ENCODE peak calls at places on chromosomes 6 and 20, in five cellular contexts. One of them, this sample, is unnamed.

GRCh38 chr6:154538664-154539235 is 28.3 kb upstream of the CNKSR3 start:
- DNase-seq in H9: no peak
- DNase-seq in mesendoderm: no peak
- DNase-seq in neuronal stem cell: no peak
- DNase-seq in trophoblast cell: no peak
- DNase-seq in this sample: no peak

GRCh38 chr6:89433637-89434499 is 916 bp downstream of the ANKRD6 start:
- DNase-seq in H9: no peak
- DNase-seq in mesendoderm: peak; percentile 86
- DNase-seq in neuronal stem cell: no peak
- DNase-seq in trophoblast cell: peak; percentile 63
- DNase-seq in this sample: no peak

GRCh38 chr6:43070028-43070632 is 6.0 kb upstream of the PTK7 start:
- DNase-seq in H9: no peak
- DNase-seq in mesendoderm: peak; percentile 86
- DNase-seq in neuronal stem cell: no peak
- DNase-seq in trophoblast cell: peak; percentile 54
- DNase-seq in this sample: peak; percentile 76

GRCh38 chr20:35954907-35955251 is 577 bp upstream of the SCAND1 start:
- DNase-seq in H9: no peak
- DNase-seq in mesendoderm: no peak
- DNase-seq in neuronal stem cell: no peak
- DNase-seq in trophoblast cell: peak; percentile 53
- DNase-seq in this sample: peak; percentile 43

GRCh38 chr20:23049933-23050838 is 714 bp upstream of the THBD start:
- DNase-seq in H9: peak; percentile 58
- DNase-seq in mesendoderm: peak; percentile 65
- DNase-seq in neuronal stem cell: peak; percentile 29
- DNase-seq in trophoblast cell: peak; percentile 39
- DNase-seq in this sample: no peak

GRCh38 chr20:47627540-47627939 is 125.9 kb downstream of the NCOA3 start:
- DNase-seq in H9: no peak
- DNase-seq in mesendoderm: no peak
- DNase-seq in neuronal stem cell: no peak
- DNase-seq in trophoblast cell: peak; percentile 64
- DNase-seq in this sample: no peak

GRCh38 chr6:170084166-170084730 is 206.6 kb downstream of the DLL1 start:
- DNase-seq in H9: no peak
- DNase-seq in mesendoderm: no peak
- DNase-seq in neuronal stem cell: no peak
- DNase-seq in trophoblast cell: no peak
- DNase-seq in this sample: no peak

GRCh38 chr6:41917528-41917927 is 3.4 kb downstream of the MED20 start:
- DNase-seq in H9: no peak
- DNase-seq in mesendoderm: peak; percentile 85
- DNase-seq in neuronal stem cell: no peak
- DNase-seq in trophoblast cell: peak; percentile 77
- DNase-seq in this sample: peak; percentile 96

GRCh38 chr6:64085126-64085525 is 449.5 kb downstream of the PHF3 start:
- DNase-seq in H9: no peak
- DNase-seq in mesendoderm: no peak
- DNase-seq in neuronal stem cell: no peak
- DNase-seq in trophoblast cell: no peak
- DNase-seq in this sample: no peak

GRCh38 chr6:98980814-98981213 is 33.1 kb upstream of the FBXL4 start:
- DNase-seq in H9: peak; percentile 63
- DNase-seq in mesendoderm: peak; percentile 92
- DNase-seq in neuronal stem cell: no peak
- DNase-seq in trophoblast cell: no peak
- DNase-seq in this sample: no peak

GRCh38 chr20:23569570-23569969 is 1.3 kb upstream of the CST9L start:
- DNase-seq in H9: no peak
- DNase-seq in mesendoderm: no peak
- DNase-seq in neuronal stem cell: no peak
- DNase-seq in trophoblast cell: no peak
- DNase-seq in this sample: no peak

GRCh38 chr6:167663784-167664432 is 162.8 kb upstream of the AFDN start:
- DNase-seq in H9: no peak
- DNase-seq in mesendoderm: no peak
- DNase-seq in neuronal stem cell: no peak
- DNase-seq in trophoblast cell: no peak
- DNase-seq in this sample: no peak

GRCh38 chr6:111417181-111417585 is 65.8 kb downstream of the REV3L start:
- DNase-seq in H9: no peak
- DNase-seq in mesendoderm: no peak
- DNase-seq in neuronal stem cell: no peak
- DNase-seq in trophoblast cell: no peak
- DNase-seq in this sample: peak; percentile 17

GRCh38 chr6:89385156-89385667 is 26.9 kb downstream of the RRAGD start:
- DNase-seq in H9: no peak
- DNase-seq in mesendoderm: peak; percentile 47
- DNase-seq in neuronal stem cell: no peak
- DNase-seq in trophoblast cell: no peak
- DNase-seq in this sample: no peak

GRCh38 chr20:33650753-33651561 is 11.2 kb upstream of the C20orf144 start:
- DNase-seq in H9: no peak
- DNase-seq in mesendoderm: no peak
- DNase-seq in neuronal stem cell: no peak
- DNase-seq in trophoblast cell: peak; percentile 82
- DNase-seq in this sample: no peak

GRCh38 chr6:37785688-37786270 is 33.7 kb upstream of the ZFAND3 start:
- DNase-seq in H9: no peak
- DNase-seq in mesendoderm: no peak
- DNase-seq in neuronal stem cell: no peak
- DNase-seq in trophoblast cell: no peak
- DNase-seq in this sample: no peak

GRCh38 chr20:38932457-38933120 is 6.4 kb downstream of the FAM83D start:
- DNase-seq in H9: no peak
- DNase-seq in mesendoderm: peak; percentile 24
- DNase-seq in neuronal stem cell: no peak
- DNase-seq in trophoblast cell: peak; percentile 83
- DNase-seq in this sample: peak; percentile 70

GRCh38 chr20:63177134-63177784 is 38.7 kb downstream of the YTHDF1 start:
- DNase-seq in H9: no peak
- DNase-seq in mesendoderm: peak; percentile 28
- DNase-seq in neuronal stem cell: peak; percentile 50
- DNase-seq in trophoblast cell: no peak
- DNase-seq in this sample: no peak

GRCh38 chr20:41776450-41776849 is 158.3 kb upstream of the CHD6 start:
- DNase-seq in H9: no peak
- DNase-seq in mesendoderm: no peak
- DNase-seq in neuronal stem cell: no peak
- DNase-seq in trophoblast cell: no peak
- DNase-seq in this sample: no peak

GRCh38 chr20:38152175-38153010 is 12.7 kb downstream of the TGM2 start:
- DNase-seq in H9: no peak
- DNase-seq in mesendoderm: no peak
- DNase-seq in neuronal stem cell: no peak
- DNase-seq in trophoblast cell: peak; percentile 22
- DNase-seq in this sample: peak; percentile 73

GRCh38 chr20:41030536-41031242 is 2.1 kb downstream of the TOP1 start:
- DNase-seq in H9: no peak
- DNase-seq in mesendoderm: no peak
- DNase-seq in neuronal stem cell: no peak
- DNase-seq in trophoblast cell: no peak
- DNase-seq in this sample: peak; percentile 80

GRCh38 chr6:51866867-51867266 is 220.5 kb downstream of the PKHD1 start:
- DNase-seq in H9: no peak
- DNase-seq in mesendoderm: no peak
- DNase-seq in neuronal stem cell: no peak
- DNase-seq in trophoblast cell: no peak
- DNase-seq in this sample: no peak

GRCh38 chr20:25867776-25868649 is 171.4 kb upstream of the ZNF337 start:
- DNase-seq in H9: peak; percentile 78
- DNase-seq in mesendoderm: peak; percentile 70
- DNase-seq in neuronal stem cell: no peak
- DNase-seq in trophoblast cell: peak; percentile 39
- DNase-seq in this sample: peak; percentile 16

GRCh38 chr20:32201296-32201976 is 6.1 kb downstream of the PLAGL2 start:
- DNase-seq in H9: no peak
- DNase-seq in mesendoderm: no peak
- DNase-seq in neuronal stem cell: no peak
- DNase-seq in trophoblast cell: no peak
- DNase-seq in this sample: peak; percentile 43

GRCh38 chr20:34877002-34877264 is 521 bp downstream of the ACSS2 start:
- DNase-seq in H9: no peak
- DNase-seq in mesendoderm: no peak
- DNase-seq in neuronal stem cell: no peak
- DNase-seq in trophoblast cell: peak; percentile 11
- DNase-seq in this sample: no peak

GRCh38 chr6:156686429-156686939 is 90.7 kb upstream of the ARID1B start:
- DNase-seq in H9: peak; percentile 49
- DNase-seq in mesendoderm: peak; percentile 89
- DNase-seq in neuronal stem cell: no peak
- DNase-seq in trophoblast cell: peak; percentile 55
- DNase-seq in this sample: peak; percentile 59

GRCh38 chr6:30720738-30721197 is 616 bp downstream of the TUBB start:
- DNase-seq in H9: peak; percentile 59
- DNase-seq in mesendoderm: peak; percentile 81
- DNase-seq in neuronal stem cell: no peak
- DNase-seq in trophoblast cell: peak; percentile 54
- DNase-seq in this sample: peak; percentile 32

GRCh38 chr20:46357030-46357514 is 48.8 kb upstream of the CDH22 start:
- DNase-seq in H9: no peak
- DNase-seq in mesendoderm: no peak
- DNase-seq in neuronal stem cell: no peak
- DNase-seq in trophoblast cell: no peak
- DNase-seq in this sample: no peak

GRCh38 chr6:52877168-52877567 is 32.3 kb downstream of the GSTA3 start:
- DNase-seq in H9: no peak
- DNase-seq in mesendoderm: no peak
- DNase-seq in neuronal stem cell: no peak
- DNase-seq in trophoblast cell: peak; percentile 67
- DNase-seq in this sample: peak; percentile 96

GRCh38 chr6:133396630-133397335 is 155.6 kb downstream of the EYA4 start:
- DNase-seq in H9: no peak
- DNase-seq in mesendoderm: no peak
- DNase-seq in neuronal stem cell: no peak
- DNase-seq in trophoblast cell: no peak
- DNase-seq in this sample: peak; percentile 40

GRCh38 chr20:25058797-25059486 is 1.0 kb upstream of the ACSS1 start:
- DNase-seq in H9: no peak
- DNase-seq in mesendoderm: no peak
- DNase-seq in neuronal stem cell: no peak
- DNase-seq in trophoblast cell: no peak
- DNase-seq in this sample: peak; percentile 3

GRCh38 chr20:58496429-58496769 is 18.8 kb downstream of the APCDD1L start:
- DNase-seq in H9: peak; percentile 16
- DNase-seq in mesendoderm: no peak
- DNase-seq in neuronal stem cell: no peak
- DNase-seq in trophoblast cell: no peak
- DNase-seq in this sample: no peak

GRCh38 chr6:155117266-155117665 is 122.2 kb downstream of the TIAM2 start:
- DNase-seq in H9: no peak
- DNase-seq in mesendoderm: no peak
- DNase-seq in neuronal stem cell: no peak
- DNase-seq in trophoblast cell: peak; percentile 90
- DNase-seq in this sample: peak; percentile 86

GRCh38 chr6:125858427-125859320 is 67.9 kb downstream of the NCOA7 start:
- DNase-seq in H9: peak; percentile 87
- DNase-seq in mesendoderm: peak; percentile 95
- DNase-seq in neuronal stem cell: peak; percentile 62
- DNase-seq in trophoblast cell: peak; percentile 81
- DNase-seq in this sample: peak; percentile 80

DNA sequence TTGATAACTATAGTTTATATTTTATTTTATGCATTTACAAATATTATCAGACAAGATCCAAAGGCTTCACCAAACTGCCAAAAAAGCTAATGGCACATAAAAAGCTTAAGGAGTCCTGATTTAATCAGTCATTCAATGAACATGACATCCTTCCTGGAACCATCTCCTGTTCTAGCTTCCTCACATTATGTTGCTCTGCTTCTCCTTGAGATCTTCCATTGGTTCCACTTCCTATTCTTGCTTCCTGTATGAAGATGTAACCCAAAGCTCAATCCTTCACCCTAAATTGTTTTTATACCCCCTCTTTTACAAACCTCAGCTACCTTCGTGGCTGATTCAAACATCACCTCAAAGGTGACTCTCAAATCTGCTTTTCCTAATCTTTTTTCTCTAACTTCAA is 4.5 kb upstream of the BRD2 start:
- DNase-seq in H9: no peak
- DNase-seq in mesendoderm: no peak
- DNase-seq in neuronal stem cell: no peak
- DNase-seq in trophoblast cell: no peak
- DNase-seq in this sample: no peak
- H2BK5ac ChIP-seq in H9: no peak overlapping the region
- H2BK5ac ChIP-seq in mesendoderm: no peak overlapping the region
- H2BK5ac ChIP-seq in neuronal stem cell: no peak overlapping the region
- H2BK5ac ChIP-seq in trophoblast cell: no peak overlapping the region
- H2BK5ac ChIP-seq in this sample: no peak overlapping the region

GRCh38 chr6:80714513-80714912 is 608.0 kb downstream of the BCKDHB start:
- DNase-seq in H9: no peak
- DNase-seq in mesendoderm: no peak
- DNase-seq in neuronal stem cell: no peak
- DNase-seq in trophoblast cell: no peak
- DNase-seq in this sample: no peak
- H2BK5ac ChIP-seq in H9: no peak overlapping the region
- H2BK5ac ChIP-seq in mesendoderm: no peak overlapping the region
- H2BK5ac ChIP-seq in neuronal stem cell: no peak overlapping the region
- H2BK5ac ChIP-seq in trophoblast cell: no peak overlapping the region
- H2BK5ac ChIP-seq in this sample: no peak overlapping the region

GRCh38 chr6:128767705-128768104 is 115.2 kb upstream of the LAMA2 start:
- DNase-seq in H9: no peak
- DNase-seq in mesendoderm: no peak
- DNase-seq in neuronal stem cell: no peak
- DNase-seq in trophoblast cell: no peak
- DNase-seq in this sample: no peak

GRCh38 chr6:128768187-128768586 is 114.8 kb upstream of the LAMA2 start:
- DNase-seq in H9: no peak
- DNase-seq in mesendoderm: peak; percentile 27
- DNase-seq in neuronal stem cell: no peak
- DNase-seq in trophoblast cell: no peak
- DNase-seq in this sample: no peak

GRCh38 chr6:128763599-128764300 is 119.2 kb upstream of the LAMA2 start:
- DNase-seq in H9: no peak
- DNase-seq in mesendoderm: no peak
- DNase-seq in neuronal stem cell: no peak
- DNase-seq in trophoblast cell: no peak
- DNase-seq in this sample: no peak

DNA sequence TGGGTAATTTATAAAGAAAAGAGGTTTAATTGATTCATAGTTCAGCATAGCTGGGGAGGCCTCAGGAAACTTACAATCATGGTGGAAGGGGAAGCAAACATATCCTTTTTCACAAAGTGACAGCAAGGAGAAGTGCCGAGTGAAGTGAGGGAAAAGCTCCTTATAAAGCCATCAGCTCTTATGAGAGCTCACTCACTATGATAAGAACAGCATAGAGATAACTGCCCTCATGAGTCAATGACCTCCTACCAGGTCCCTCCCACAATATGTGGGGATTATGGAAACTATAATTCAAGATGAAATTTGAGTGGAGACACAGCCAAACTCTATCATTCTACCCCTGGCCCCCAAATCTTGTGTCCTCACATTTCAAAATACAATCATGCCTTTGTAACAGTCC is 115.8 kb upstream of the LAMA2 start:
- DNase-seq in H9: no peak
- DNase-seq in mesendoderm: no peak
- DNase-seq in neuronal stem cell: no peak
- DNase-seq in trophoblast cell: no peak
- DNase-seq in this sample: no peak
- H2BK5ac ChIP-seq in H9: no peak overlapping the region
- H2BK5ac ChIP-seq in mesendoderm: no peak overlapping the region
- H2BK5ac ChIP-seq in neuronal stem cell: no peak overlapping the region
- H2BK5ac ChIP-seq in trophoblast cell: no peak overlapping the region
- H2BK5ac ChIP-seq in this sample: no peak overlapping the region

GRCh38 chr20:17657079-17657825 is 24.8 kb downstream of the RRBP1 start:
- DNase-seq in H9: peak; percentile 47
- DNase-seq in mesendoderm: no peak
- DNase-seq in neuronal stem cell: no peak
- DNase-seq in trophoblast cell: no peak
- DNase-seq in this sample: no peak
- H2BK5ac ChIP-seq in H9: no peak overlapping the region
- H2BK5ac ChIP-seq in mesendoderm: no peak overlapping the region
- H2BK5ac ChIP-seq in neuronal stem cell: no peak overlapping the region
- H2BK5ac ChIP-seq in trophoblast cell: no peak overlapping the region
- H2BK5ac ChIP-seq in this sample: no peak overlapping the region

This sample was measured in IMR-90.